ENCODE peak calls at places on chromosomes 5 and 9, in seven cellular contexts. V, A, L, S, M, H and Y are unnamed samples.

GRCh38 chr5:19564036-19564435 is 424.0 kb downstream of the CDH18 start:
- DNase-seq in V (no peak), S (no peak), H (no peak), M (peak; percentile 28), L (no peak), A (no peak), Y (no peak)

GRCh38 chr9:126893079-126893478 is 21.5 kb upstream of the RALGPS1 start:
- DNase-seq in M (no peak), L (no peak), S (no peak), H (no peak), A (no peak), V (no peak), Y (no peak)

GRCh38 chr5:76952795-76953536 is at the start of gene CRHBP:
- DNase-seq in L (no peak), A (no peak), S (no peak), H (no peak), V (no peak), M (no peak), Y (no peak)

GRCh38 chr5:157912621-157913325 is 53.8 kb upstream of the CLINT1 start:
- DNase-seq in A (no peak), S (no peak), H (peak; percentile 58), M (no peak), L (no peak), V (no peak), Y (no peak)

GRCh38 chr9:81374881-81375280 is 314.5 kb downstream of the TLE1 start:
- DNase-seq in V (no peak), M (peak; percentile 70), A (no peak), H (peak; percentile 38), L (no peak), S (no peak), Y (no peak)

GRCh38 chr9:114214181-114214580 is 58.8 kb downstream of the COL27A1 start:
- DNase-seq in S (no peak), H (no peak), A (no peak), V (no peak), M (peak; percentile 74), L (no peak), Y (peak; percentile 61)

GRCh38 chr5:155103164-155103563 is 89.6 kb downstream of the KIF4B start:
- DNase-seq in H (peak; percentile 20), L (no peak), V (no peak), M (peak; percentile 40), S (peak; percentile 28), A (no peak), Y (no peak)

GRCh38 chr9:3028535-3028934 is 184.6 kb upstream of the PUM3 start:
- DNase-seq in A (no peak), L (no peak), M (peak; percentile 3), H (no peak), S (peak; percentile 6), V (no peak), Y (no peak)

GRCh38 chr5:172816887-172817418 is 17.1 kb upstream of the ERGIC1 start:
- DNase-seq in L (no peak), M (peak; percentile 78), A (no peak), H (peak; percentile 86), S (peak; percentile 91), V (no peak), Y (no peak)

GRCh38 chr9:99299214-99300102 is 77.4 kb downstream of the SEC61B start:
- DNase-seq in L (no peak), H (peak; percentile 56), V (no peak), S (peak; percentile 56), M (peak; percentile 68), A (no peak), Y (peak; percentile 56)

GRCh38 chr9:93184439-93185221 is 691 bp downstream of the WNK2 start:
- DNase-seq in M (no peak), L (peak; percentile 29), S (no peak), H (peak; percentile 2), A (no peak), V (no peak), Y (no peak)

GRCh38 chr9:6904366-6904765 is 146.6 kb downstream of the KDM4C start:
- DNase-seq in M (no peak), V (no peak), S (no peak), H (no peak), L (no peak), A (no peak), Y (no peak)

GRCh38 chr5:53350991-53351770 is 129.2 kb upstream of the FST start:
- DNase-seq in S (no peak), H (no peak), A (no peak), M (no peak), L (no peak), V (no peak), Y (no peak)

GRCh38 chr5:66724740-66725139 is 128.5 kb downstream of the MAST4 start:
- DNase-seq in S (no peak), V (no peak), L (no peak), M (no peak), A (no peak), H (no peak), Y (no peak)
- TF ChIP-seq CTCF in S (no peak), V (peak; percentile 37), L (no peak), M (peak; percentile 27), A (no peak), H (peak; percentile 34), Y (peak; percentile 19)

GRCh38 chr5:134525687-134526482 is 415 bp downstream of the JADE2 start:
- DNase-seq in S (peak; percentile 84), A (peak; percentile 59), V (peak; percentile 61), H (peak; percentile 68), L (peak; percentile 42), M (peak; percentile 86), Y (no peak)
- TF ChIP-seq CTCF in S (no peak), A (no peak), V (no peak), H (no peak), L (no peak), M (no peak), Y (no peak)

DNA sequence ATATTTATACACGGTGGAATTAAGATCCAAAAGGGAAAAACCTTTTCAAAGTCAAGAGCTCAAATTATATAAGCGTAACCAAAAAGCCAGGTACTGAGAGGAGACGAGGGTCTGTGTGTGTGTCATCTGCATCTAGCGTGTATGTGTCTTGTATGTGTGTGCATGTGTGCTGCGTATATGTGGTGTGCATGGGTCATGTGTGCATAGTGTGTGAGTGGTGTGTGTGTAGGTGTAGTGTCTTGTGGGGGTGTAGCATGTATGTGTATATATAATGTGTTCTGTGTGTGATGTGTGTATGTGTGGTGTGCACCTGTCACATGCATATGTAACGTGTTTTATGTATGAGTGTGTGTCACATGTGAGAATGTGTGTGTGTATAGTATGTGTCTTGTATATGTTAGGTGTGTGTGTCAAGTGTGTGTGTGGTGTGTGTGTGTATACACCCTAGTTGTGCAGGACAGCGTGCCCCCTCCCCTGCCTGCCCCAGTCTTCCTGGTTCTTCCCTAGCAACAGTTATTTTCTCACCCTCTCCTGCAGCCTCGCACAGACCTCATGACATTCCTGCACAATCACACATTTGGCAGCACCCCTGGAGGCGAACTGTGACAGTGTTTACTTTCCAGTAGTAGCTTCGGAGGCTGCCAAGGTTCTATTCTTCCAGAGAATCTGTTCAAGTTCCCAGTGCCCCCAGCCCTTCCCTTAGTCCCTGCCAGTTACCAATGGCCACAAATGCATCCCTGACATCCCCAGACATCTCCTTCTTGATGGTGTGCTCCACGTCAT is 27.1 kb upstream of the TNIP1 start:
- DNase-seq in V (no peak), S (peak; percentile 76), M (peak; percentile 63), H (no peak), A (no peak), L (no peak), Y (peak; percentile 48)
- TF ChIP-seq CTCF in V (no peak), S (no peak), M (no peak), H (peak; percentile 4), A (no peak), L (no peak), Y (no peak)

GRCh38 chr9:23321049-23321448 is 505.0 kb downstream of the ELAVL2 start:
- DNase-seq in L (no peak), V (no peak), A (no peak), S (no peak), M (no peak), H (no peak), Y (no peak)

GRCh38 chr9:23326597-23326996 is 499.4 kb downstream of the ELAVL2 start:
- DNase-seq in H (no peak), S (no peak), M (no peak), L (no peak), A (no peak), V (no peak), Y (no peak)

GRCh38 chr9:23322392-23322791 is 503.6 kb downstream of the ELAVL2 start:
- DNase-seq in S (peak; percentile 5), L (no peak), H (peak; percentile 2), V (no peak), A (no peak), M (no peak), Y (no peak)

GRCh38 chr9:23319092-23319491 is 506.9 kb downstream of the ELAVL2 start:
- DNase-seq in M (no peak), L (no peak), V (no peak), S (no peak), H (no peak), A (no peak), Y (no peak)

GRCh38 chr9:23324511-23324910 is 501.5 kb downstream of the ELAVL2 start:
- DNase-seq in L (no peak), A (no peak), M (no peak), V (no peak), H (no peak), S (no peak), Y (no peak)
- TF ChIP-seq CTCF in L (no peak), A (no peak), M (no peak), V (no peak), H (no peak), S (no peak), Y (no peak)

DNA sequence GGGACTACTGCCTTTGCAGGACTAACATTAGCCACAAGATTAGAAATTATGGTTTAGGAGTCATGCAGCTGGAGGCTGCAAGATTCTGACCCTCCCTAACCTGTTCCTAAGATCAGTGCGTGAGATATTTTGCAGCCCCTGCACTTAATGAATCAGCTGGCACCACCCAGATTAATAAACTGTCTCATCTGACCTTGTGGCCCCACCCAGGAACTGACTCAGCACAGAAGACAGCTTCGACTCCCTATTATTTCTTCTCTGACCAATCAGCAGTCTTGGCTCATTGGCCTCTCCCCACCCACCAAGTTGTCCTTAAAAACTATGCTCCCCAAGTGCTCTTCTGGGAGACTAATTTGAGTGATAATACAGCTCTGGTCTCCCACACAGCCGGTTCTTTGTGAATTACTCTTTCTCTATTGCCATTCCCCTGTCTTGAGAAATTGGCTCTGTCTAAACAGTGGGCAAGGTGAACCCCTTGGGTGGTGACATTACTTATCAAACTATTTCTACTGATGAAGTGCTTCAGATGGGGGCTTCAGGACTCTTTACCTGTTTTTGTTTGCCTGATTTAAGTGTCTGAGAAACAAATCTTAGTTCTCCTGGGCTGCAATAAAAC is 17.0 kb downstream of the CTSL start:
- DNase-seq in L (no peak), V (no peak), A (no peak), H (peak; percentile 58), S (peak; percentile 9), M (no peak), Y (no peak)
- TF ChIP-seq CTCF in L (no peak), V (no peak), A (no peak), H (no peak), S (no peak), M (no peak), Y (no peak)

DNA sequence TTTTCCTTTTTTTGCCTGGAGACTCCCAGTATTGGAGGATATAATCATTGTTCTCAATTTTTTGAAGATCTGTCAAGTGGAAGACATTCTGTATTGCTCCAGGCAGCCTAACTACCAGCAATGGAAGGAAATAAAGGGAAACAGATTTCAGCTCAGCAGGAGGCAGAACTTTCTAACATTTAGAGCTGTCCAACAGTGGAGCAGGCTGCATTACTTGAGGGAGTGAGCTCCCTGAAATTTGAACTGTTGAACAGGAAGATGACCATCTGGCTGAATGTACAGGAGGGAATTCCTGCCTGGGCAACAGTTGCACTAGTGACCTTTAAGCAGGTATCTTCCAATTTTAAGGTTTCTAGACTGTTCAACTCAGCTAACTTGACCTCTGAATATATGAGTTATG is 1.1 kb upstream of the GAPVD1 start:
- DNase-seq in A (no peak), M (no peak), V (no peak), L (no peak), S (no peak), H (no peak), Y (no peak)
- TF ChIP-seq CTCF in A (no peak), M (no peak), V (no peak), L (no peak), S (no peak), H (no peak), Y (no peak)